ENCODE peak calls at places on chromosomes 13 and 19, in ten cellular contexts. One of them, this sample, is unnamed.

GRCh38 chr19:1855828-1856255 is 7.5 kb downstream of the KLF16 start:
- DNase-seq in AG04450: no peak
- DNase-seq in fibroblast of lung: no peak
- DNase-seq in DMS153: no peak
- DNase-seq in islet precursor cell: no peak
- DNase-seq in left ventricle myocardium inferior: no peak
- DNase-seq in GOT3: no peak
- DNase-seq in progenitor cell of endocrine pancreas: no peak
- DNase-seq in activated CD4-positive, CD25-positive, alpha-beta regulatory T cell treated with anti-CD3 and anti-CD28 coated beads, Interleukin-2, amount 50 U/mL, for 16 hours: no peak
- DNase-seq in NCI-H1105 treated with DMSO at 0.1 percent for 48 hours: no peak
- DNase-seq in this sample: no peak

GRCh38 chr13:104085611-104086010 is 1019.4 kb upstream of the SLC10A2 start:
- DNase-seq in islet precursor cell: no peak
- DNase-seq in DMS153: no peak
- DNase-seq in fibroblast of lung: peak; percentile 5
- DNase-seq in left ventricle myocardium inferior: no peak
- DNase-seq in progenitor cell of endocrine pancreas: no peak
- DNase-seq in GOT3: no peak
- DNase-seq in AG04450: no peak
- DNase-seq in NCI-H1105 treated with DMSO at 0.1 percent for 48 hours: no peak
- DNase-seq in activated CD4-positive, CD25-positive, alpha-beta regulatory T cell treated with anti-CD3 and anti-CD28 coated beads, Interleukin-2, amount 50 U/mL, for 16 hours: no peak
- DNase-seq in this sample: no peak

GRCh38 chr13:73970413-73971055 is 163.7 kb downstream of the KLF12 start:
- DNase-seq in GOT3: no peak
- DNase-seq in AG04450: no peak
- DNase-seq in progenitor cell of endocrine pancreas: no peak
- DNase-seq in DMS153: no peak
- DNase-seq in NCI-H1105 treated with DMSO at 0.1 percent for 48 hours: no peak
- DNase-seq in islet precursor cell: no peak
- DNase-seq in left ventricle myocardium inferior: no peak
- DNase-seq in fibroblast of lung: peak; percentile 73
- DNase-seq in activated CD4-positive, CD25-positive, alpha-beta regulatory T cell treated with anti-CD3 and anti-CD28 coated beads, Interleukin-2, amount 50 U/mL, for 16 hours: no peak
- DNase-seq in this sample: no peak

GRCh38 chr19:17865364-17866311 is 5.9 kb downstream of the RPL18A start:
- DNase-seq in activated CD4-positive, CD25-positive, alpha-beta regulatory T cell treated with anti-CD3 and anti-CD28 coated beads, Interleukin-2, amount 50 U/mL, for 16 hours: no peak
- DNase-seq in islet precursor cell: no peak
- DNase-seq in NCI-H1105 treated with DMSO at 0.1 percent for 48 hours: no peak
- DNase-seq in left ventricle myocardium inferior: no peak
- DNase-seq in AG04450: no peak
- DNase-seq in progenitor cell of endocrine pancreas: no peak
- DNase-seq in GOT3: no peak
- DNase-seq in DMS153: no peak
- DNase-seq in fibroblast of lung: no peak
- DNase-seq in this sample: peak; percentile 25

GRCh38 chr19:10913716-10914340 is 14.6 kb downstream of the YIPF2 start:
- DNase-seq in activated CD4-positive, CD25-positive, alpha-beta regulatory T cell treated with anti-CD3 and anti-CD28 coated beads, Interleukin-2, amount 50 U/mL, for 16 hours: no peak
- DNase-seq in left ventricle myocardium inferior: no peak
- DNase-seq in progenitor cell of endocrine pancreas: no peak
- DNase-seq in AG04450: no peak
- DNase-seq in GOT3: no peak
- DNase-seq in NCI-H1105 treated with DMSO at 0.1 percent for 48 hours: no peak
- DNase-seq in islet precursor cell: peak; percentile 47
- DNase-seq in DMS153: no peak
- DNase-seq in fibroblast of lung: no peak
- DNase-seq in this sample: no peak

GRCh38 chr19:35395762-35396199 is 24.9 kb downstream of the GPR42 start:
- DNase-seq in DMS153: no peak
- DNase-seq in progenitor cell of endocrine pancreas: peak; percentile 13
- DNase-seq in left ventricle myocardium inferior: no peak
- DNase-seq in activated CD4-positive, CD25-positive, alpha-beta regulatory T cell treated with anti-CD3 and anti-CD28 coated beads, Interleukin-2, amount 50 U/mL, for 16 hours: no peak
- DNase-seq in islet precursor cell: peak; percentile 86
- DNase-seq in GOT3: no peak
- DNase-seq in NCI-H1105 treated with DMSO at 0.1 percent for 48 hours: no peak
- DNase-seq in AG04450: no peak
- DNase-seq in fibroblast of lung: no peak
- DNase-seq in this sample: no peak

GRCh38 chr19:48290341-48290922 is 20.6 kb downstream of the ZNF114 start:
- DNase-seq in islet precursor cell: peak; percentile 95
- DNase-seq in left ventricle myocardium inferior: no peak
- DNase-seq in progenitor cell of endocrine pancreas: no peak
- DNase-seq in GOT3: no peak
- DNase-seq in AG04450: no peak
- DNase-seq in DMS153: no peak
- DNase-seq in NCI-H1105 treated with DMSO at 0.1 percent for 48 hours: no peak
- DNase-seq in fibroblast of lung: peak; percentile 26
- DNase-seq in activated CD4-positive, CD25-positive, alpha-beta regulatory T cell treated with anti-CD3 and anti-CD28 coated beads, Interleukin-2, amount 50 U/mL, for 16 hours: no peak
- DNase-seq in this sample: no peak

GRCh38 chr13:21898461-21898860 is 227.6 kb downstream of the FGF9 start:
- DNase-seq in activated CD4-positive, CD25-positive, alpha-beta regulatory T cell treated with anti-CD3 and anti-CD28 coated beads, Interleukin-2, amount 50 U/mL, for 16 hours: no peak
- DNase-seq in DMS153: peak; percentile 15
- DNase-seq in AG04450: no peak
- DNase-seq in fibroblast of lung: no peak
- DNase-seq in progenitor cell of endocrine pancreas: no peak
- DNase-seq in left ventricle myocardium inferior: no peak
- DNase-seq in islet precursor cell: no peak
- DNase-seq in NCI-H1105 treated with DMSO at 0.1 percent for 48 hours: no peak
- DNase-seq in GOT3: no peak
- DNase-seq in this sample: no peak

GRCh38 chr19:51687791-51688664 is 5.1 kb upstream of the SPACA6 start:
- DNase-seq in left ventricle myocardium inferior: peak; percentile 74
- DNase-seq in activated CD4-positive, CD25-positive, alpha-beta regulatory T cell treated with anti-CD3 and anti-CD28 coated beads, Interleukin-2, amount 50 U/mL, for 16 hours: no peak
- DNase-seq in AG04450: no peak
- DNase-seq in DMS153: peak; percentile 9
- DNase-seq in NCI-H1105 treated with DMSO at 0.1 percent for 48 hours: no peak
- DNase-seq in GOT3: no peak
- DNase-seq in islet precursor cell: peak; percentile 92
- DNase-seq in fibroblast of lung: peak; percentile 70
- DNase-seq in progenitor cell of endocrine pancreas: no peak
- DNase-seq in this sample: peak; percentile 53

GRCh38 chr13:98476106-98476505 is 100.8 kb downstream of the STK24 start:
- DNase-seq in islet precursor cell: peak; percentile 85
- DNase-seq in NCI-H1105 treated with DMSO at 0.1 percent for 48 hours: no peak
- DNase-seq in GOT3: no peak
- DNase-seq in progenitor cell of endocrine pancreas: no peak
- DNase-seq in activated CD4-positive, CD25-positive, alpha-beta regulatory T cell treated with anti-CD3 and anti-CD28 coated beads, Interleukin-2, amount 50 U/mL, for 16 hours: no peak
- DNase-seq in DMS153: no peak
- DNase-seq in fibroblast of lung: no peak
- DNase-seq in left ventricle myocardium inferior: no peak
- DNase-seq in AG04450: no peak
- DNase-seq in this sample: no peak

GRCh38 chr13:27578121-27579030 is 42.0 kb downstream of the LNX2 start:
- DNase-seq in islet precursor cell: peak; percentile 61
- DNase-seq in fibroblast of lung: no peak
- DNase-seq in left ventricle myocardium inferior: no peak
- DNase-seq in activated CD4-positive, CD25-positive, alpha-beta regulatory T cell treated with anti-CD3 and anti-CD28 coated beads, Interleukin-2, amount 50 U/mL, for 16 hours: no peak
- DNase-seq in GOT3: no peak
- DNase-seq in progenitor cell of endocrine pancreas: no peak
- DNase-seq in AG04450: no peak
- DNase-seq in DMS153: no peak
- DNase-seq in NCI-H1105 treated with DMSO at 0.1 percent for 48 hours: no peak
- DNase-seq in this sample: no peak

GRCh38 chr13:27182844-27183497 is 11.4 kb upstream of the USP12 start:
- DNase-seq in progenitor cell of endocrine pancreas: no peak
- DNase-seq in NCI-H1105 treated with DMSO at 0.1 percent for 48 hours: no peak
- DNase-seq in activated CD4-positive, CD25-positive, alpha-beta regulatory T cell treated with anti-CD3 and anti-CD28 coated beads, Interleukin-2, amount 50 U/mL, for 16 hours: no peak
- DNase-seq in left ventricle myocardium inferior: peak; percentile 58
- DNase-seq in DMS153: no peak
- DNase-seq in AG04450: no peak
- DNase-seq in islet precursor cell: peak; percentile 95
- DNase-seq in GOT3: peak; percentile 20
- DNase-seq in fibroblast of lung: peak; percentile 81
- DNase-seq in this sample: peak; percentile 92

GRCh38 chr13:110520431-110521295 is 40.9 kb downstream of the RAB20 start:
- DNase-seq in GOT3: no peak
- DNase-seq in activated CD4-positive, CD25-positive, alpha-beta regulatory T cell treated with anti-CD3 and anti-CD28 coated beads, Interleukin-2, amount 50 U/mL, for 16 hours: no peak
- DNase-seq in fibroblast of lung: peak; percentile 94
- DNase-seq in islet precursor cell: no peak
- DNase-seq in DMS153: no peak
- DNase-seq in AG04450: peak; percentile 15
- DNase-seq in progenitor cell of endocrine pancreas: no peak
- DNase-seq in left ventricle myocardium inferior: peak; percentile 73
- DNase-seq in NCI-H1105 treated with DMSO at 0.1 percent for 48 hours: no peak
- DNase-seq in this sample: no peak

GRCh38 chr19:4717966-4718701 is 5.5 kb downstream of the DPP9 start:
- DNase-seq in fibroblast of lung: no peak
- DNase-seq in left ventricle myocardium inferior: no peak
- DNase-seq in DMS153: no peak
- DNase-seq in AG04450: no peak
- DNase-seq in islet precursor cell: no peak
- DNase-seq in progenitor cell of endocrine pancreas: no peak
- DNase-seq in activated CD4-positive, CD25-positive, alpha-beta regulatory T cell treated with anti-CD3 and anti-CD28 coated beads, Interleukin-2, amount 50 U/mL, for 16 hours: no peak
- DNase-seq in NCI-H1105 treated with DMSO at 0.1 percent for 48 hours: no peak
- DNase-seq in GOT3: no peak
- DNase-seq in this sample: no peak

GRCh38 chr13:39956036-39956435 is 300.6 kb downstream of the COG6 start:
- DNase-seq in islet precursor cell: no peak
- DNase-seq in fibroblast of lung: no peak
- DNase-seq in progenitor cell of endocrine pancreas: no peak
- DNase-seq in AG04450: no peak
- DNase-seq in NCI-H1105 treated with DMSO at 0.1 percent for 48 hours: no peak
- DNase-seq in left ventricle myocardium inferior: no peak
- DNase-seq in GOT3: no peak
- DNase-seq in activated CD4-positive, CD25-positive, alpha-beta regulatory T cell treated with anti-CD3 and anti-CD28 coated beads, Interleukin-2, amount 50 U/mL, for 16 hours: no peak
- DNase-seq in DMS153: no peak
- DNase-seq in this sample: no peak

GRCh38 chr19:42143341-42144234 is 11.3 kb upstream of the POU2F2 start:
- DNase-seq in DMS153: no peak
- DNase-seq in GOT3: no peak
- DNase-seq in left ventricle myocardium inferior: no peak
- DNase-seq in progenitor cell of endocrine pancreas: peak; percentile 68
- DNase-seq in activated CD4-positive, CD25-positive, alpha-beta regulatory T cell treated with anti-CD3 and anti-CD28 coated beads, Interleukin-2, amount 50 U/mL, for 16 hours: no peak
- DNase-seq in NCI-H1105 treated with DMSO at 0.1 percent for 48 hours: no peak
- DNase-seq in AG04450: no peak
- DNase-seq in fibroblast of lung: peak; percentile 37
- DNase-seq in islet precursor cell: peak; percentile 87
- DNase-seq in this sample: no peak

GRCh38 chr13:41352935-41353801 is 42.1 kb downstream of the NAA16 start:
- DNase-seq in NCI-H1105 treated with DMSO at 0.1 percent for 48 hours: peak; percentile 3
- DNase-seq in activated CD4-positive, CD25-positive, alpha-beta regulatory T cell treated with anti-CD3 and anti-CD28 coated beads, Interleukin-2, amount 50 U/mL, for 16 hours: peak; percentile 41
- DNase-seq in progenitor cell of endocrine pancreas: no peak
- DNase-seq in islet precursor cell: peak; percentile 60
- DNase-seq in fibroblast of lung: peak; percentile 66
- DNase-seq in DMS153: peak; percentile 6
- DNase-seq in AG04450: peak; percentile 13
- DNase-seq in left ventricle myocardium inferior: no peak
- DNase-seq in GOT3: no peak
- DNase-seq in this sample: peak; percentile 9

GRCh38 chr19:50196322-50196932 is 7.0 kb upstream of the MYH14 start:
- DNase-seq in progenitor cell of endocrine pancreas: no peak
- DNase-seq in AG04450: no peak
- DNase-seq in DMS153: no peak
- DNase-seq in activated CD4-positive, CD25-positive, alpha-beta regulatory T cell treated with anti-CD3 and anti-CD28 coated beads, Interleukin-2, amount 50 U/mL, for 16 hours: no peak
- DNase-seq in GOT3: no peak
- DNase-seq in left ventricle myocardium inferior: no peak
- DNase-seq in fibroblast of lung: no peak
- DNase-seq in NCI-H1105 treated with DMSO at 0.1 percent for 48 hours: no peak
- DNase-seq in islet precursor cell: no peak
- DNase-seq in this sample: no peak

GRCh38 chr19:34155686-34156085 is 16.6 kb upstream of the LSM14A start:
- DNase-seq in islet precursor cell: peak; percentile 19
- DNase-seq in progenitor cell of endocrine pancreas: no peak
- DNase-seq in GOT3: no peak
- DNase-seq in NCI-H1105 treated with DMSO at 0.1 percent for 48 hours: no peak
- DNase-seq in activated CD4-positive, CD25-positive, alpha-beta regulatory T cell treated with anti-CD3 and anti-CD28 coated beads, Interleukin-2, amount 50 U/mL, for 16 hours: no peak
- DNase-seq in left ventricle myocardium inferior: no peak
- DNase-seq in DMS153: no peak
- DNase-seq in fibroblast of lung: no peak
- DNase-seq in AG04450: no peak
- DNase-seq in this sample: no peak

GRCh38 chr13:21348771-21349170 is 110.3 kb downstream of the ZDHHC20 start:
- DNase-seq in left ventricle myocardium inferior: no peak
- DNase-seq in fibroblast of lung: no peak
- DNase-seq in AG04450: no peak
- DNase-seq in DMS153: no peak
- DNase-seq in progenitor cell of endocrine pancreas: no peak
- DNase-seq in NCI-H1105 treated with DMSO at 0.1 percent for 48 hours: no peak
- DNase-seq in activated CD4-positive, CD25-positive, alpha-beta regulatory T cell treated with anti-CD3 and anti-CD28 coated beads, Interleukin-2, amount 50 U/mL, for 16 hours: no peak
- DNase-seq in islet precursor cell: no peak
- DNase-seq in GOT3: no peak
- DNase-seq in this sample: no peak

GRCh38 chr19:6229951-6230712 is 49.6 kb downstream of the MLLT1 start:
- DNase-seq in AG04450: no peak
- DNase-seq in DMS153: no peak
- DNase-seq in fibroblast of lung: no peak
- DNase-seq in islet precursor cell: no peak
- DNase-seq in NCI-H1105 treated with DMSO at 0.1 percent for 48 hours: no peak
- DNase-seq in GOT3: no peak
- DNase-seq in left ventricle myocardium inferior: peak; percentile 11
- DNase-seq in activated CD4-positive, CD25-positive, alpha-beta regulatory T cell treated with anti-CD3 and anti-CD28 coated beads, Interleukin-2, amount 50 U/mL, for 16 hours: no peak
- DNase-seq in progenitor cell of endocrine pancreas: no peak
- DNase-seq in this sample: no peak

GRCh38 chr19:8240274-8241229 is 31.4 kb downstream of the CERS4 start:
- DNase-seq in left ventricle myocardium inferior: peak; percentile 89
- DNase-seq in NCI-H1105 treated with DMSO at 0.1 percent for 48 hours: peak; percentile 52
- DNase-seq in progenitor cell of endocrine pancreas: peak; percentile 59
- DNase-seq in islet precursor cell: peak; percentile 95
- DNase-seq in GOT3: peak; percentile 60
- DNase-seq in fibroblast of lung: peak; percentile 95
- DNase-seq in activated CD4-positive, CD25-positive, alpha-beta regulatory T cell treated with anti-CD3 and anti-CD28 coated beads, Interleukin-2, amount 50 U/mL, for 16 hours: no peak
- DNase-seq in DMS153: peak; percentile 7
- DNase-seq in AG04450: peak; percentile 91
- DNase-seq in this sample: no peak